ENCODE peak calls at places on chromosomes 7 and 10, in four cellular contexts. C is upper lobe of left lung, X is transverse colon, F is A549. T is an unnamed sample. For H3K9me3, the result is how much of the 10 kb centered on the place peaks cover.

GRCh38 chr10:30897547-30897946 is 134.1 kb downstream of the ZNF438 start:
- DNase-seq in C (no peak), X (no peak), F (no peak), T (no peak)

GRCh38 chr7:101201695-101202602 is 1.1 kb upstream of the MOGAT3 start:
- DNase-seq in C (peak), X (peak), F (no peak), T (no peak)

GRCh38 chr10:12042409-12042796 is 206 bp downstream of the UPF2 start:
- DNase-seq in F (peak), C (peak), X (peak), T (peak)

GRCh38 chr7:128904381-128905197 is 5.9 kb downstream of the KCP start:
- DNase-seq in F (peak), X (peak), C (peak), T (no peak)

GRCh38 chr10:102452672-102453340 is 1.5 kb upstream of the C10orf95 start:
- DNase-seq in F (no peak), X (peak), C (no peak), T (no peak)

GRCh38 chr7:42883950-42884349 is 27.9 kb downstream of the C7orf25 start:
- DNase-seq in F (no peak), X (no peak), C (peak), T (no peak)

GRCh38 chr10:56547163-56547562 is 186.1 kb upstream of the ZWINT start:
- DNase-seq in X (no peak), C (no peak), F (no peak), T (no peak)

GRCh38 chr10:12241810-12242529 is 46.0 kb downstream of the CDC123 start:
- DNase-seq in C (no peak), F (no peak), X (no peak), T (no peak)

GRCh38 chr10:43390791-43391190 is 18.2 kb downstream of the HNRNPF start:
- DNase-seq in F (no peak), C (no peak), X (no peak), T (no peak)

GRCh38 chr7:105807363-105807762 is 69.0 kb downstream of the ATXN7L1 start:
- DNase-seq in F (no peak), C (no peak), X (no peak), T (no peak)

GRCh38 chr7:105808209-105808608 is 68.2 kb downstream of the ATXN7L1 start:
- DNase-seq in F (no peak), X (no peak), C (no peak), T (no peak)

GRCh38 chr7:105802611-105803520 is 73.5 kb downstream of the ATXN7L1 start:
- DNase-seq in C (no peak), F (no peak), X (no peak), T (no peak)

GRCh38 chr7:105806592-105807266 is 69.7 kb downstream of the ATXN7L1 start:
- DNase-seq in X (peak), C (no peak), F (peak), T (peak)

GRCh38 chr7:105805619-105806018 is 70.8 kb downstream of the ATXN7L1 start:
- DNase-seq in C (peak), X (no peak), F (no peak), T (no peak)
- H3K9me3 ChIP-seq in C (under half), X (under half), F (under half), T (under half)

GRCh38 chr10:126908729-126909526 is 3.7 kb downstream of the DOCK1 start:
- DNase-seq in F (no peak), X (no peak), C (no peak), T (no peak)
- TF ChIP-seq CTCF in F (no peak), X (no peak), C (no peak), T (no peak)

GRCh38 chr10:14500172-14500765 is 169.5 kb upstream of the FRMD4A start:
- DNase-seq in C (no peak), F (no peak), X (peak), T (no peak)
- H3K27ac ChIP-seq in C (no peak), F (peak), X (no peak), T (no peak)

DNA sequence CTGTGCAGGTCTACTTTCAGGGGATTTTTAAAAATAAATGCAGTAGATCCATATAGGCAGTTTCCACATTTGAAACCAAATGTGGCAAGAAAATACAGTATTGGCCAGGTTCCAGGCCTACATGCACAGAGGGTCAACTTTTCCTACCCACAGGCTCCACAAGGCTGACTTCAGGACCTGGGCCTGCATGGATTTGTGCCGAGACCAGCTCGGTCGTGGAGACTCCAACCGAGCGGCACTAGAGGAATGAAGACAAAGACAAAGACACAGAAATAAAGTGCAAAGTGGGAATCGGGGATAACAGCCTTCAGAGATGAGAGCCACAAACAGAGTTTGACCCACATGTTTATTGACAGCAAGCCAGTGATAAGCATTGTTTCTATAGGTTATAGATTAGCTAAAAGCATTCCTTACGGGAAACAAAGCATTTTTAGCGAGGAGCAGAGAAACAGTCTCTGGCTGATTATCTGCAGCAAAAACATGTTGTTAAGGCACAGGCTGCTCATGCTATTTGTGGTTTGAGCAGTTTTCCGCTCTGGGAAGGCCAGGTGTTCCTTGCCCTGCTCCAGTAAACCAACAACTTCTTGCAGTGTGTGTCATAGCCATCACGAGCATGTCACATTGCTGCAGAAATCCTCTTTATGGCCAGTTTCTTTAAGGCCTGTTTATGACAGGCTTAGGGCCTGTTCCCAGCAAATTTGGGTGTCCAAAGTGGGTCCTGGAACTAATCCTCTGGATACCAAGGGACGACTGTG is 52.6 kb downstream of the ZNF37A start:
- DNase-seq in F (no peak), X (no peak), C (no peak), T (no peak)
- H3K9me3 ChIP-seq in F (under half), X (under half), C (under half), T (under half)

GRCh38 chr10:79146611-79147130 is 77.9 kb downstream of the ZMIZ1 start:
- DNase-seq in F (no peak), C (no peak), X (peak), T (no peak)
- TF ChIP-seq CTCF in F (no peak), C (peak), X (peak), T (no peak)

GRCh38 chr10:124534231-124534798 is 72.7 kb downstream of the LHPP start:
- DNase-seq in C (peak), X (peak), F (no peak), T (no peak)

GRCh38 chr10:124533266-124533665 is 71.6 kb downstream of the LHPP start:
- DNase-seq in C (no peak), F (no peak), X (no peak), T (no peak)

GRCh38 chr10:124536496-124537050 is 75.0 kb downstream of the LHPP start:
- DNase-seq in X (no peak), F (no peak), C (no peak), T (no peak)

GRCh38 chr10:124535731-124536495 is 74.3 kb downstream of the LHPP start:
- DNase-seq in X (no peak), C (peak), F (no peak), T (no peak)

GRCh38 chr10:124534821-124535601 is 73.4 kb downstream of the LHPP start:
- DNase-seq in X (no peak), C (no peak), F (no peak), T (no peak)
- H3K27ac ChIP-seq in X (no peak), C (peak), F (no peak), T (no peak)

DNA sequence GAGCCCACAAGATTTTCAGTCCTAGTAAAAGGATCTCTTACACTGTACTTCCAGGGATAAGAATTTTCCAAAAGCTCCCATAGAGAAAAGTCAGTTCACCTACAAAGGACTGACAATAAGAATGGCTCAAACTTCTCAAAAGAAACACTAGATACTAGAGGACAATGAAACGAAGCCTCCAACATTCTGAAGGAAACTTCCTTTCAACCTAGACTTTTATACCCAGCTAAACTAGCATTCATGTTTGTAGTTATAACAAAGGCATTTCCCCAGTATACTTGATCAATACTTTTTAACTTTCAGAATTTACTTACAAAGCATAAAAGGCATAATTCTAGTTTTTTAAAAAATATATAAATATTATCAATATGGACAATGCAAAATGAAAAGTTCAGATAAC is 41.0 kb upstream of the DNAAF5 start:
- DNase-seq in X (no peak), F (no peak), C (no peak), T (no peak)
- H3K9me3 ChIP-seq in X (under half), F (half or more), C (under half), T (under half)

GRCh38 chr10:45001382-45002148 is 842 bp downstream of the ZNF22 start:
- DNase-seq in X (peak), C (no peak), F (peak), T (peak)
- TF ChIP-seq CTCF in X (peak), C (no peak), F (no peak), T (peak)